ENCODE peak calls at places on chromosomes 5 and 9, in four cellular contexts. J is Right ventricle myocardium inferior, U is breast epithelium, F is amniotic epithelial cell. S is an unnamed sample.

GRCh38 chr9:16870606-16871357 is at the start of gene BNC2:
- DNase-seq in J (peak; percentile 79), U (no peak), F (peak; percentile 69), S (peak; percentile 86)

GRCh38 chr9:28981129-28981528 is 1407.8 kb upstream of the C9orf72 start:
- DNase-seq in J (no peak), U (no peak), F (no peak), S (no peak)

GRCh38 chr9:117869287-117869686 is 165.1 kb downstream of the TLR4 start:
- DNase-seq in J (no peak), U (no peak), F (no peak), S (no peak)

GRCh38 chr5:123554601-123555000 is 42.6 kb downstream of the CSNK1G3 start:
- DNase-seq in J (no peak), U (no peak), F (no peak), S (no peak)

GRCh38 chr9:77876091-77876490 is 155.5 kb downstream of the GNAQ start:
- DNase-seq in J (no peak), U (no peak), F (peak; percentile 83), S (no peak)

GRCh38 chr9:107348836-107349235 is 65.8 kb downstream of the RAD23B start:
- DNase-seq in J (no peak), U (no peak), F (no peak), S (no peak)

GRCh38 chr9:109451311-109452025 is 46.6 kb downstream of the PTPN3 start:
- DNase-seq in J (no peak), U (no peak), F (no peak), S (no peak)

GRCh38 chr5:16995372-16995771 is 59.3 kb upstream of the MYO10 start:
- DNase-seq in J (no peak), U (no peak), F (no peak), S (no peak)

GRCh38 chr5:65830856-65831255 is 95.5 kb upstream of the ERBIN start:
- DNase-seq in J (no peak), U (no peak), F (no peak), S (no peak)

GRCh38 chr9:36728651-36729520 is 156.2 kb downstream of the MELK start:
- DNase-seq in J (no peak), U (no peak), F (peak; percentile 70), S (no peak)

GRCh38 chr5:103582364-103582763 is 19.8 kb upstream of the NUDT12 start:
- DNase-seq in J (no peak), U (no peak), F (peak; percentile 60), S (no peak)

GRCh38 chr5:1641560-1642166 is 117.9 kb upstream of the LPCAT1 start:
- DNase-seq in J (peak; percentile 87), U (peak; percentile 82), F (peak; percentile 89), S (peak; percentile 95)

GRCh38 chr5:102715405-102715804 is 39.7 kb upstream of the PAM start:
- DNase-seq in J (no peak), U (no peak), F (peak; percentile 85), S (no peak)

GRCh38 chr5:127549551-127549950 is 32.1 kb downstream of the PRRC1 start:
- DNase-seq in J (no peak), U (no peak), F (peak; percentile 3), S (no peak)

GRCh38 chr9:132383462-132383883 is 23.2 kb downstream of the TTF1 start:
- DNase-seq in J (no peak), U (no peak), F (no peak), S (no peak)

GRCh38 chr9:97954550-97954989 is 16.6 kb upstream of the HEMGN start:
- DNase-seq in J (no peak), U (no peak), F (peak; percentile 7), S (peak; percentile 15)

GRCh38 chr5:102271759-102272158 is 24.3 kb downstream of the SLCO4C1 start:
- DNase-seq in J (no peak), U (no peak), F (no peak), S (no peak)

GRCh38 chr5:38601133-38601842 is 44.8 kb upstream of the LIFR start:
- DNase-seq in J (no peak), U (no peak), F (no peak), S (no peak)

GRCh38 chr5:65799857-65800256 is 77.9 kb downstream of the NLN start:
- DNase-seq in J (no peak), U (no peak), F (no peak), S (no peak)

GRCh38 chr5:40288791-40289475 is 390.8 kb upstream of the PTGER4 start:
- DNase-seq in J (no peak), U (no peak), F (no peak), S (no peak)

GRCh38 chr9:118829334-118829733 is 539.9 kb downstream of the BRINP1 start:
- DNase-seq in J (no peak), U (no peak), F (peak; percentile 7), S (no peak)

GRCh38 chr5:119179857-119180641 is 109.2 kb downstream of the DMXL1 start:
- DNase-seq in J (no peak), U (no peak), F (peak; percentile 7), S (no peak)

GRCh38 chr5:133907075-133907474 is 61.4 kb downstream of the C5orf15 start:
- DNase-seq in J (peak; percentile 82), U (no peak), F (no peak), S (no peak)

GRCh38 chr5:8458038-8458383 is 589.1 kb downstream of the MTRR start:
- DNase-seq in J (peak; percentile 52), U (no peak), F (peak; percentile 7), S (no peak)

GRCh38 chr9:107749787-107750444 is 260.3 kb upstream of the KLF4 start:
- DNase-seq in J (peak; percentile 92), U (peak; percentile 91), F (peak; percentile 86), S (peak; percentile 98)

GRCh38 chr5:108743344-108743743 is 4.4 kb upstream of the FER start:
- DNase-seq in J (no peak), U (no peak), F (peak; percentile 73), S (no peak)

S was measured in lower leg skin.